ENCODE peak calls at places on chromosome 11, in ten cellular contexts. F, K, D, I, M, Y, H, E, L and U are unnamed samples.

GRCh38 chr11:115408036-115408911 is 95.9 kb downstream of the CADM1 start:
- DNase-seq in Y (no peak), K (no peak), I (no peak), M (no peak), H (no peak), E (no peak), L (no peak), D (no peak), F (no peak), U (no peak)

GRCh38 chr11:47433991-47434786 is 8.0 kb upstream of the PSMC3 start:
- DNase-seq in E (peak), F (no peak), K (no peak), M (no peak), D (no peak), L (peak), H (no peak), I (no peak), Y (no peak), U (no peak)

GRCh38 chr11:76620471-76620870 is 50.1 kb downstream of the LRRC32 start:
- DNase-seq in I (no peak), L (no peak), M (no peak), K (no peak), E (no peak), H (no peak), D (peak), Y (no peak), F (no peak), U (no peak)

GRCh38 chr11:110026823-110027626 is 66.2 kb upstream of the ZC3H12C start:
- DNase-seq in L (no peak), I (no peak), H (no peak), E (no peak), Y (no peak), M (peak), F (no peak), D (no peak), K (peak), U (no peak)

GRCh38 chr11:104665631-104666030 is 232.6 kb downstream of the CASP12 start:
- DNase-seq in M (peak), I (no peak), H (no peak), K (no peak), L (no peak), E (peak), D (no peak), Y (no peak), F (no peak), U (no peak)

GRCh38 chr11:116730568-116730967 is 42.2 kb downstream of the BUD13 start:
- DNase-seq in M (no peak), H (no peak), I (no peak), E (no peak), K (no peak), Y (peak), D (no peak), F (no peak), L (no peak), U (peak)

GRCh38 chr11:1749787-1750351 is 526 bp downstream of the IFITM10 start:
- DNase-seq in E (no peak), Y (no peak), M (no peak), L (no peak), I (no peak), K (no peak), D (no peak), H (no peak), F (no peak), U (peak)

GRCh38 chr11:22079133-22079847 is 113.6 kb upstream of the ANO5 start:
- DNase-seq in E (no peak), L (no peak), D (no peak), K (no peak), I (no peak), F (no peak), Y (no peak), M (no peak), H (no peak), U (no peak)

GRCh38 chr11:71355266-71355665 is 92.9 kb downstream of the DHCR7 start:
- DNase-seq in E (no peak), M (no peak), F (no peak), H (no peak), D (no peak), I (no peak), K (no peak), L (no peak), Y (no peak), U (no peak)

GRCh38 chr11:79845002-79845709 is 404.3 kb upstream of the TENM4 start:
- DNase-seq in I (no peak), L (no peak), K (no peak), Y (no peak), H (no peak), D (no peak), E (no peak), F (no peak), M (no peak), U (no peak)

GRCh38 chr11:123181075-123181474 is 14.0 kb downstream of the CLMP start:
- DNase-seq in K (no peak), L (no peak), E (no peak), Y (no peak), F (no peak), M (no peak), I (no peak), D (no peak), H (no peak), U (no peak)

GRCh38 chr11:23021287-23021863 is 161.1 kb upstream of the CCDC179 start:
- DNase-seq in H (peak), I (no peak), M (peak), K (no peak), F (no peak), E (no peak), Y (peak), D (peak), L (no peak), U (no peak)

GRCh38 chr11:2586793-2587131 is 113.0 kb downstream of the KCNQ1OT1 start:
- DNase-seq in H (no peak), L (no peak), I (no peak), E (no peak), M (no peak), D (no peak), K (no peak), Y (no peak), F (no peak), U (no peak)

GRCh38 chr11:69352715-69353325 is 58.9 kb downstream of the MYEOV start:
- DNase-seq in D (peak), E (no peak), Y (peak), L (no peak), M (no peak), I (no peak), F (peak), H (peak), K (peak), U (no peak)

GRCh38 chr11:22666700-22667439 is 459 bp downstream of the GAS2 start:
- DNase-seq in M (no peak), I (no peak), Y (peak), E (peak), H (peak), L (no peak), F (no peak), D (peak), K (peak), U (peak)

GRCh38 chr11:2836335-2837095 is 49.1 kb downstream of the CDKN1C start:
- DNase-seq in Y (no peak), E (no peak), H (no peak), D (no peak), F (no peak), M (no peak), L (no peak), K (no peak), I (no peak), U (no peak)

GRCh38 chr11:46655631-46656030 is 38.3 kb downstream of the ATG13 start:
- DNase-seq in Y (no peak), F (no peak), H (no peak), M (no peak), I (no peak), D (no peak), L (no peak), E (no peak), K (no peak), U (no peak)

GRCh38 chr11:126871792-126872191 is 128.8 kb downstream of the KIRREL3 start:
- DNase-seq in K (no peak), M (no peak), F (no peak), D (no peak), H (no peak), I (no peak), E (no peak), L (no peak), Y (no peak), U (no peak)

GRCh38 chr11:69981119-69981770 is 96.9 kb upstream of the ANO1 start:
- DNase-seq in I (no peak), E (no peak), F (no peak), M (no peak), D (no peak), Y (no peak), L (no peak), K (no peak), H (no peak), U (peak)

GRCh38 chr11:134731562-134731961 is 319.5 kb upstream of the B3GAT1 start:
- DNase-seq in D (no peak), Y (no peak), K (no peak), I (no peak), M (no peak), E (no peak), L (no peak), F (no peak), H (peak), U (peak)

GRCh38 chr11:35303596-35304392 is 115.6 kb downstream of the SLC1A2 start:
- DNase-seq in Y (peak), L (peak), I (no peak), H (no peak), D (no peak), K (peak), M (peak), F (no peak), E (peak), U (no peak)
- TF ChIP-seq POLR2AphosphoS5 in Y (peak), L (peak), I (peak), H (no peak), D (no peak), K (peak), M (no peak), F (no peak), E (peak), U (no peak)

DNA sequence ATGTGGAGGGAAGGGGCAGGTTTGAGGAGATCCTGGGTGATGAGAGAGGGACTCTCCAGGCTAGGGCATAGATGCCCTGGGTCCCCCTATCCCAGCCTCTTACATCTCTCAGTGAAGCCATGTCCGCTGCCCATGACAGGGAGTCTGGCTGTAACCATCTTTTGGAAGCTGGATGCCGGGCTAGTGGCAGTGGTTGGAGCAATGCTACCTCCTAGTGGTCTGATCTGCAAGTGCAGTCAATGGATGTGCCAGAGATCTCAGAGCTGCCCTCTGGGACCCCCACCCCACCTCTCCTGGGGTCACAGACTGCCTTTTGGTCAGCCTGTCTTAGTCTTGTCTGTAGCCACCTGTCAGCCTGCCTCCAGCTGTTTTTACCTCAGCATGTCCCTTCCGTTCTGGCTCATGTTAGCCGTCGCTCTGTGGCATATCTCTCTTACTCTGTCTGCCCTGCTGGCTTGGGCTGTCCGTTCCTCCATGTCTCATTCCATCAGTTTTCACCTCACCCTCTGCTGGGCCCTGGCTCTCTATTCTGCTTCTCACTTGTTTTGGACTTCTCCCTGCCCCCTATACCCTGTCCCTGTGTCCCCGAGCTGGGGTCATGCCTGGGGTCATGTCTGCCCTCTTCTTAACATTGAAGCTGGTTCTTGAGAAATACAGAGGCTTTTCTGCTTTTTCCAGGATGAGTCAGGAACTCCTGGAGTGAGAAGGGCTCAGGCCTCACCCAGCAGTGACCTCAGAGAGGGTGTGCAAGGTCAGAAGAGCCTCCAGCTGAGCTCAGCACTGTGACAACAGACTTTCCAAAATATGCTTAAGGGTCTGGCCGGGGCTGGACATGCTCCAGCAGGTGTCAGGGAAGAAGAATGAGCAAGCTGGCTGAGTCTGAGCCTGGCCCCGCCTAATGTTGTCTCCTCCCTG is 52.0 kb upstream of the THY1 start:
- DNase-seq in H (no peak), K (peak), D (peak), I (no peak), M (peak), L (peak), E (peak), Y (peak), F (no peak), U (no peak)
- TF ChIP-seq POLR2AphosphoS5 in H (no peak), K (no peak), D (no peak), I (no peak), M (no peak), L (no peak), E (peak), Y (peak), F (no peak), U (no peak)

GRCh38 chr11:73463359-73463758 is 87.2 kb downstream of the RELT start:
- DNase-seq in L (no peak), H (no peak), M (no peak), I (no peak), E (no peak), Y (no peak), F (no peak), D (no peak), K (no peak), U (no peak)

GRCh38 chr11:73466643-73467042 is 90.4 kb downstream of the RELT start:
- DNase-seq in D (no peak), L (no peak), E (no peak), K (no peak), M (no peak), F (no peak), I (no peak), Y (no peak), H (no peak), U (no peak)

GRCh38 chr11:73467505-73467904 is 91.3 kb downstream of the RELT start:
- DNase-seq in D (no peak), F (no peak), M (no peak), Y (no peak), E (no peak), L (no peak), I (no peak), H (no peak), K (peak), U (no peak)

GRCh38 chr11:73464347-73464746 is 88.1 kb downstream of the RELT start:
- DNase-seq in F (no peak), H (no peak), Y (no peak), D (no peak), M (no peak), I (no peak), K (peak), L (no peak), E (no peak), U (no peak)

GRCh38 chr11:73465019-73465675 is 88.9 kb downstream of the RELT start:
- DNase-seq in E (no peak), H (no peak), M (no peak), Y (no peak), K (no peak), F (no peak), I (no peak), D (no peak), L (no peak), U (no peak)
- TF ChIP-seq POLR2AphosphoS5 in E (no peak), H (no peak), M (no peak), Y (no peak), K (no peak), F (no peak), I (no peak), D (no peak), L (no peak), U (no peak)

GRCh38 chr11:75400110-75400865 is 970 bp downstream of the RPS3 start:
- DNase-seq in E (no peak), H (no peak), Y (no peak), D (peak), F (no peak), I (no peak), L (no peak), K (no peak), M (peak), U (no peak)

GRCh38 chr11:75402002-75402773 is 2.9 kb downstream of the RPS3 start:
- DNase-seq in F (no peak), H (no peak), D (no peak), K (no peak), I (no peak), E (no peak), Y (no peak), M (no peak), L (no peak), U (peak)

GRCh38 chr11:75403037-75403436 is 3.7 kb downstream of the RPS3 start:
- DNase-seq in D (peak), Y (no peak), F (no peak), E (no peak), K (no peak), I (no peak), L (no peak), M (no peak), H (no peak), U (no peak)

GRCh38 chr11:75406338-75406777 is 7.0 kb downstream of the RPS3 start:
- DNase-seq in H (no peak), K (no peak), Y (no peak), F (no peak), E (no peak), L (no peak), D (peak), I (no peak), M (no peak), U (peak)

DNA sequence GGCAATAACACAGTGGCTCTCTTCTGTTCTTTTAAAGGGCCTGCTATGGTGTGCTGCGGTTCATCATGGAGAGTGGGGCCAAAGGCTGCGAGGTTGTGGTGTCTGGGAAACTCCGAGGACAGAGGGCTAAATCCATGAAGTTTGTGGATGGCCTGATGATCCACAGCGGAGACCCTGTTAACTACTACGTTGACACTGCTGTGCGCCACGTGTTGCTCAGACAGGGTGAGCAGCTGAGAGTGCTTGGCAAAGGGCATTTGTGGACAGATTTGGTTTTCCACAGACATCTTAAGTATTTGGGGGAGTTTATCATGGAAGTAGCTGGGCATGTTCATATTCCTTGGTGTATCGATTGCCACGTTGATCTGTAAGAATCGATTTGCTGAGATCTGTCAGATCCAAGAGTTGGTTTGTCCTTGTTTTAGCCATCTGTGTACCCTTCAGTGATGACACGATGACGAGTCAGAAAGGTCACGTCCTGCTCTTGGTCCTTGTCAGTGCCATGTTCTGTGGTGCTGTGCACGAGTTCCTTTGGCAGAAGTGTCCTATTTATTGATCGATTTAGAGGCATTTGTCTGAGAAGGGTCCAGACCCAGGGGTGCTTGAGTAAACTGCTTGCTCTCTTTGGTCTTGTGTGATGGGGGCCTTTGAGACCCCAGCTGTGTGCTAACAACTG is 4.8 kb downstream of the RPS3 start:
- DNase-seq in L (no peak), I (no peak), Y (no peak), D (no peak), F (no peak), H (no peak), K (no peak), M (no peak), E (no peak), U (peak)
- TF ChIP-seq POLR2AphosphoS5 in L (no peak), I (no peak), Y (no peak), D (no peak), F (no peak), H (peak), K (no peak), M (no peak), E (no peak), U (no peak)